ENCODE peak calls at places on chromosomes 12 and 14, in four cellular contexts. E is AG04450; M is tibial nerve; R is stimulated activated CD4-positive, alpha-beta T cell treated with anti-CD3 and anti-CD28 coated beads, Interleukin-2, amount 100 ng/mL, for 24 hours. C is an unnamed sample.

GRCh38 chr12:113184098-113184899 is 979 bp downstream of the DDX54 start:
- DNase-seq in E (no peak), M (peak; percentile 23), R (no peak), C (no peak)

GRCh38 chr12:117816-118345 is 51.3 kb downstream of the IQSEC3 start:
- DNase-seq in E (no peak), R (no peak), M (no peak), C (no peak)

GRCh38 chr12:90333939-90334338 is 621.0 kb downstream of the CCER1 start:
- DNase-seq in E (no peak), M (no peak), R (no peak), C (peak; percentile 47)

GRCh38 chr14:54981698-54982097 is 45.2 kb downstream of the WDHD1 start:
- DNase-seq in E (no peak), R (no peak), M (no peak), C (no peak)

GRCh38 chr12:28568083-28568482 is 377.8 kb downstream of the CCDC91 start:
- DNase-seq in E (peak; percentile 73), M (no peak), R (no peak), C (peak; percentile 64)

GRCh38 chr14:71060274-71060673 is 153.0 kb downstream of the PCNX1 start:
- DNase-seq in R (no peak), E (no peak), M (no peak), C (no peak)

GRCh38 chr12:30835216-30835615 is 80.5 kb upstream of the CAPRIN2 start:
- DNase-seq in R (no peak), E (no peak), M (no peak), C (no peak)

GRCh38 chr12:30764251-30764650 is 9.5 kb upstream of the CAPRIN2 start:
- DNase-seq in M (no peak), R (no peak), E (no peak), C (no peak)

GRCh38 chr12:31321565-31322228 is 4.3 kb downstream of the SINHCAF start:
- DNase-seq in R (no peak), E (no peak), M (no peak), C (no peak)